ENCODE peak calls at places on chromosome 16, in five cellular contexts. One of them, this sample, is unnamed.

GRCh38 chr16:81415757-81416156 is 28.9 kb upstream of the CMIP start:
- DNase-seq in RPMI7951: no peak
- DNase-seq in stimulated activated CD8-positive, alpha-beta memory T cell treated with anti-CD3 and anti-CD28 coated beads, Interleukin-15, amount 100 ng/mL, for 48 hours: no peak
- DNase-seq in stimulated activated CD4-positive, alpha-beta T cell treated with anti-CD3 and anti-CD28 coated beads, Interleukin-2, amount 100 ng/mL, for 48 hours: no peak
- DNase-seq in NCI-H460: no peak
- DNase-seq in this sample: no peak

GRCh38 chr16:71230122-71230845 is at the start of gene HYDIN:
- DNase-seq in RPMI7951: peak; percentile 58
- DNase-seq in stimulated activated CD8-positive, alpha-beta memory T cell treated with anti-CD3 and anti-CD28 coated beads, Interleukin-15, amount 100 ng/mL, for 48 hours: peak; percentile 2
- DNase-seq in stimulated activated CD4-positive, alpha-beta T cell treated with anti-CD3 and anti-CD28 coated beads, Interleukin-2, amount 100 ng/mL, for 48 hours: no peak
- DNase-seq in NCI-H460: peak; percentile 30
- DNase-seq in this sample: peak; percentile 57

GRCh38 chr16:86761117-86761971 is 183.0 kb downstream of the FOXL1 start:
- DNase-seq in RPMI7951: peak; percentile 92
- DNase-seq in stimulated activated CD8-positive, alpha-beta memory T cell treated with anti-CD3 and anti-CD28 coated beads, Interleukin-15, amount 100 ng/mL, for 48 hours: peak; percentile 8
- DNase-seq in stimulated activated CD4-positive, alpha-beta T cell treated with anti-CD3 and anti-CD28 coated beads, Interleukin-2, amount 100 ng/mL, for 48 hours: peak; percentile 56
- DNase-seq in NCI-H460: peak; percentile 64
- DNase-seq in this sample: peak; percentile 41

GRCh38 chr16:760498-761343 is at the start of gene MSLN:
- DNase-seq in RPMI7951: no peak
- DNase-seq in stimulated activated CD8-positive, alpha-beta memory T cell treated with anti-CD3 and anti-CD28 coated beads, Interleukin-15, amount 100 ng/mL, for 48 hours: no peak
- DNase-seq in stimulated activated CD4-positive, alpha-beta T cell treated with anti-CD3 and anti-CD28 coated beads, Interleukin-2, amount 100 ng/mL, for 48 hours: no peak
- DNase-seq in NCI-H460: no peak
- DNase-seq in this sample: peak; percentile 70

GRCh38 chr16:68732068-68732680 is 4.9 kb upstream of the CDH1 start:
- DNase-seq in RPMI7951: peak; percentile 54
- DNase-seq in stimulated activated CD8-positive, alpha-beta memory T cell treated with anti-CD3 and anti-CD28 coated beads, Interleukin-15, amount 100 ng/mL, for 48 hours: no peak
- DNase-seq in stimulated activated CD4-positive, alpha-beta T cell treated with anti-CD3 and anti-CD28 coated beads, Interleukin-2, amount 100 ng/mL, for 48 hours: no peak
- DNase-seq in NCI-H460: no peak
- DNase-seq in this sample: peak; percentile 78

GRCh38 chr16:58451945-58452401 is 48.0 kb upstream of the NDRG4 start:
- DNase-seq in RPMI7951: peak; percentile 58
- DNase-seq in stimulated activated CD8-positive, alpha-beta memory T cell treated with anti-CD3 and anti-CD28 coated beads, Interleukin-15, amount 100 ng/mL, for 48 hours: no peak
- DNase-seq in stimulated activated CD4-positive, alpha-beta T cell treated with anti-CD3 and anti-CD28 coated beads, Interleukin-2, amount 100 ng/mL, for 48 hours: no peak
- DNase-seq in NCI-H460: no peak
- DNase-seq in this sample: peak; percentile 82

GRCh38 chr16:84367297-84367680 is 1.0 kb upstream of the ATP2C2 start:
- DNase-seq in RPMI7951: no peak
- DNase-seq in stimulated activated CD8-positive, alpha-beta memory T cell treated with anti-CD3 and anti-CD28 coated beads, Interleukin-15, amount 100 ng/mL, for 48 hours: no peak
- DNase-seq in stimulated activated CD4-positive, alpha-beta T cell treated with anti-CD3 and anti-CD28 coated beads, Interleukin-2, amount 100 ng/mL, for 48 hours: no peak
- DNase-seq in NCI-H460: no peak
- DNase-seq in this sample: no peak

GRCh38 chr16:66894948-66895696 is 14.8 kb downstream of the PDP2 start:
- DNase-seq in RPMI7951: peak; percentile 75
- DNase-seq in stimulated activated CD8-positive, alpha-beta memory T cell treated with anti-CD3 and anti-CD28 coated beads, Interleukin-15, amount 100 ng/mL, for 48 hours: peak; percentile 40
- DNase-seq in stimulated activated CD4-positive, alpha-beta T cell treated with anti-CD3 and anti-CD28 coated beads, Interleukin-2, amount 100 ng/mL, for 48 hours: peak; percentile 50
- DNase-seq in NCI-H460: peak; percentile 85
- DNase-seq in this sample: peak; percentile 82

GRCh38 chr16:56227936-56228335 is 36.6 kb downstream of the GNAO1 start:
- DNase-seq in RPMI7951: no peak
- DNase-seq in stimulated activated CD8-positive, alpha-beta memory T cell treated with anti-CD3 and anti-CD28 coated beads, Interleukin-15, amount 100 ng/mL, for 48 hours: no peak
- DNase-seq in stimulated activated CD4-positive, alpha-beta T cell treated with anti-CD3 and anti-CD28 coated beads, Interleukin-2, amount 100 ng/mL, for 48 hours: no peak
- DNase-seq in NCI-H460: no peak
- DNase-seq in this sample: no peak

GRCh38 chr16:85465328-85466307 is 147.5 kb upstream of the GSE1 start:
- DNase-seq in RPMI7951: peak; percentile 19
- DNase-seq in stimulated activated CD8-positive, alpha-beta memory T cell treated with anti-CD3 and anti-CD28 coated beads, Interleukin-15, amount 100 ng/mL, for 48 hours: no peak
- DNase-seq in stimulated activated CD4-positive, alpha-beta T cell treated with anti-CD3 and anti-CD28 coated beads, Interleukin-2, amount 100 ng/mL, for 48 hours: no peak
- DNase-seq in NCI-H460: no peak
- DNase-seq in this sample: peak; percentile 34

GRCh38 chr16:75130150-75130771 is 13.7 kb upstream of the LDHD start:
- DNase-seq in RPMI7951: peak; percentile 19
- DNase-seq in stimulated activated CD8-positive, alpha-beta memory T cell treated with anti-CD3 and anti-CD28 coated beads, Interleukin-15, amount 100 ng/mL, for 48 hours: no peak
- DNase-seq in stimulated activated CD4-positive, alpha-beta T cell treated with anti-CD3 and anti-CD28 coated beads, Interleukin-2, amount 100 ng/mL, for 48 hours: no peak
- DNase-seq in NCI-H460: no peak
- DNase-seq in this sample: peak; percentile 25

GRCh38 chr16:11347831-11348230 is 2.6 kb downstream of the RMI2 start:
- DNase-seq in RPMI7951: no peak
- DNase-seq in stimulated activated CD8-positive, alpha-beta memory T cell treated with anti-CD3 and anti-CD28 coated beads, Interleukin-15, amount 100 ng/mL, for 48 hours: no peak
- DNase-seq in stimulated activated CD4-positive, alpha-beta T cell treated with anti-CD3 and anti-CD28 coated beads, Interleukin-2, amount 100 ng/mL, for 48 hours: no peak
- DNase-seq in NCI-H460: no peak
- DNase-seq in this sample: no peak

GRCh38 chr16:56281256-56281805 is 90.0 kb downstream of the GNAO1 start:
- DNase-seq in RPMI7951: no peak
- DNase-seq in stimulated activated CD8-positive, alpha-beta memory T cell treated with anti-CD3 and anti-CD28 coated beads, Interleukin-15, amount 100 ng/mL, for 48 hours: no peak
- DNase-seq in stimulated activated CD4-positive, alpha-beta T cell treated with anti-CD3 and anti-CD28 coated beads, Interleukin-2, amount 100 ng/mL, for 48 hours: no peak
- DNase-seq in NCI-H460: no peak
- DNase-seq in this sample: peak; percentile 15

GRCh38 chr16:85360323-85361277 is 248.3 kb upstream of the CIBAR2 start:
- DNase-seq in RPMI7951: no peak
- DNase-seq in stimulated activated CD8-positive, alpha-beta memory T cell treated with anti-CD3 and anti-CD28 coated beads, Interleukin-15, amount 100 ng/mL, for 48 hours: no peak
- DNase-seq in stimulated activated CD4-positive, alpha-beta T cell treated with anti-CD3 and anti-CD28 coated beads, Interleukin-2, amount 100 ng/mL, for 48 hours: no peak
- DNase-seq in NCI-H460: no peak
- DNase-seq in this sample: no peak

GRCh38 chr16:80346160-80346632 is 194.6 kb upstream of the DYNLRB2 start:
- DNase-seq in RPMI7951: no peak
- DNase-seq in stimulated activated CD8-positive, alpha-beta memory T cell treated with anti-CD3 and anti-CD28 coated beads, Interleukin-15, amount 100 ng/mL, for 48 hours: no peak
- DNase-seq in stimulated activated CD4-positive, alpha-beta T cell treated with anti-CD3 and anti-CD28 coated beads, Interleukin-2, amount 100 ng/mL, for 48 hours: no peak
- DNase-seq in NCI-H460: no peak
- DNase-seq in this sample: peak; percentile 20

GRCh38 chr16:66399930-66400329 is 27.2 kb upstream of the BEAN1 start:
- DNase-seq in RPMI7951: no peak
- DNase-seq in stimulated activated CD8-positive, alpha-beta memory T cell treated with anti-CD3 and anti-CD28 coated beads, Interleukin-15, amount 100 ng/mL, for 48 hours: no peak
- DNase-seq in stimulated activated CD4-positive, alpha-beta T cell treated with anti-CD3 and anti-CD28 coated beads, Interleukin-2, amount 100 ng/mL, for 48 hours: no peak
- DNase-seq in NCI-H460: no peak
- DNase-seq in this sample: no peak

GRCh38 chr16:30548392-30549255 is 9.6 kb downstream of the ZNF764 start:
- DNase-seq in RPMI7951: no peak
- DNase-seq in stimulated activated CD8-positive, alpha-beta memory T cell treated with anti-CD3 and anti-CD28 coated beads, Interleukin-15, amount 100 ng/mL, for 48 hours: no peak
- DNase-seq in stimulated activated CD4-positive, alpha-beta T cell treated with anti-CD3 and anti-CD28 coated beads, Interleukin-2, amount 100 ng/mL, for 48 hours: no peak
- DNase-seq in NCI-H460: no peak
- DNase-seq in this sample: no peak

GRCh38 chr16:57113042-57113453 is 20.7 kb downstream of the CPNE2 start:
- DNase-seq in RPMI7951: peak; percentile 91
- DNase-seq in stimulated activated CD8-positive, alpha-beta memory T cell treated with anti-CD3 and anti-CD28 coated beads, Interleukin-15, amount 100 ng/mL, for 48 hours: no peak
- DNase-seq in stimulated activated CD4-positive, alpha-beta T cell treated with anti-CD3 and anti-CD28 coated beads, Interleukin-2, amount 100 ng/mL, for 48 hours: no peak
- DNase-seq in NCI-H460: no peak
- DNase-seq in this sample: peak; percentile 52

GRCh38 chr16:30086291-30087140 is 5.2 kb downstream of the TBX6 start:
- DNase-seq in RPMI7951: no peak
- DNase-seq in stimulated activated CD8-positive, alpha-beta memory T cell treated with anti-CD3 and anti-CD28 coated beads, Interleukin-15, amount 100 ng/mL, for 48 hours: no peak
- DNase-seq in stimulated activated CD4-positive, alpha-beta T cell treated with anti-CD3 and anti-CD28 coated beads, Interleukin-2, amount 100 ng/mL, for 48 hours: no peak
- DNase-seq in NCI-H460: no peak
- DNase-seq in this sample: no peak

GRCh38 chr16:53837421-53837820 is 133.5 kb downstream of the FTO start:
- DNase-seq in RPMI7951: no peak
- DNase-seq in stimulated activated CD8-positive, alpha-beta memory T cell treated with anti-CD3 and anti-CD28 coated beads, Interleukin-15, amount 100 ng/mL, for 48 hours: no peak
- DNase-seq in stimulated activated CD4-positive, alpha-beta T cell treated with anti-CD3 and anti-CD28 coated beads, Interleukin-2, amount 100 ng/mL, for 48 hours: no peak
- DNase-seq in NCI-H460: no peak
- DNase-seq in this sample: no peak

GRCh38 chr16:24906199-24906808 is 60.5 kb downstream of the SLC5A11 start:
- DNase-seq in RPMI7951: peak; percentile 24
- DNase-seq in stimulated activated CD8-positive, alpha-beta memory T cell treated with anti-CD3 and anti-CD28 coated beads, Interleukin-15, amount 100 ng/mL, for 48 hours: no peak
- DNase-seq in stimulated activated CD4-positive, alpha-beta T cell treated with anti-CD3 and anti-CD28 coated beads, Interleukin-2, amount 100 ng/mL, for 48 hours: no peak
- DNase-seq in NCI-H460: peak; percentile 8
- DNase-seq in this sample: peak; percentile 41

GRCh38 chr16:85167589-85168537 is 55.6 kb upstream of the CIBAR2 start:
- DNase-seq in RPMI7951: no peak
- DNase-seq in stimulated activated CD8-positive, alpha-beta memory T cell treated with anti-CD3 and anti-CD28 coated beads, Interleukin-15, amount 100 ng/mL, for 48 hours: no peak
- DNase-seq in stimulated activated CD4-positive, alpha-beta T cell treated with anti-CD3 and anti-CD28 coated beads, Interleukin-2, amount 100 ng/mL, for 48 hours: no peak
- DNase-seq in NCI-H460: no peak
- DNase-seq in this sample: no peak

GRCh38 chr16:56861092-56861610 is 3.9 kb upstream of the SLC12A3 start:
- DNase-seq in RPMI7951: peak; percentile 97
- DNase-seq in stimulated activated CD8-positive, alpha-beta memory T cell treated with anti-CD3 and anti-CD28 coated beads, Interleukin-15, amount 100 ng/mL, for 48 hours: no peak
- DNase-seq in stimulated activated CD4-positive, alpha-beta T cell treated with anti-CD3 and anti-CD28 coated beads, Interleukin-2, amount 100 ng/mL, for 48 hours: no peak
- DNase-seq in NCI-H460: no peak
- DNase-seq in this sample: peak; percentile 92

GRCh38 chr16:23691483-23692189 is 12.9 kb downstream of the PLK1 start:
- DNase-seq in RPMI7951: peak; percentile 44
- DNase-seq in stimulated activated CD8-positive, alpha-beta memory T cell treated with anti-CD3 and anti-CD28 coated beads, Interleukin-15, amount 100 ng/mL, for 48 hours: no peak
- DNase-seq in stimulated activated CD4-positive, alpha-beta T cell treated with anti-CD3 and anti-CD28 coated beads, Interleukin-2, amount 100 ng/mL, for 48 hours: no peak
- DNase-seq in NCI-H460: no peak
- DNase-seq in this sample: peak; percentile 75

GRCh38 chr16:75025766-75026165 is 26.9 kb downstream of the ZNRF1 start:
- DNase-seq in RPMI7951: peak; percentile 22
- DNase-seq in stimulated activated CD8-positive, alpha-beta memory T cell treated with anti-CD3 and anti-CD28 coated beads, Interleukin-15, amount 100 ng/mL, for 48 hours: no peak
- DNase-seq in stimulated activated CD4-positive, alpha-beta T cell treated with anti-CD3 and anti-CD28 coated beads, Interleukin-2, amount 100 ng/mL, for 48 hours: no peak
- DNase-seq in NCI-H460: no peak
- DNase-seq in this sample: peak; percentile 48

GRCh38 chr16:85605912-85606841 is 6.9 kb upstream of the GSE1 start:
- DNase-seq in RPMI7951: no peak
- DNase-seq in stimulated activated CD8-positive, alpha-beta memory T cell treated with anti-CD3 and anti-CD28 coated beads, Interleukin-15, amount 100 ng/mL, for 48 hours: no peak
- DNase-seq in stimulated activated CD4-positive, alpha-beta T cell treated with anti-CD3 and anti-CD28 coated beads, Interleukin-2, amount 100 ng/mL, for 48 hours: no peak
- DNase-seq in NCI-H460: no peak
- DNase-seq in this sample: no peak

GRCh38 chr16:20023190-20023589 is 50.5 kb downstream of the GPR139 start:
- DNase-seq in RPMI7951: peak; percentile 24
- DNase-seq in stimulated activated CD8-positive, alpha-beta memory T cell treated with anti-CD3 and anti-CD28 coated beads, Interleukin-15, amount 100 ng/mL, for 48 hours: no peak
- DNase-seq in stimulated activated CD4-positive, alpha-beta T cell treated with anti-CD3 and anti-CD28 coated beads, Interleukin-2, amount 100 ng/mL, for 48 hours: no peak
- DNase-seq in NCI-H460: peak; percentile 30
- DNase-seq in this sample: peak; percentile 9

GRCh38 chr16:86231321-86231995 is 278.9 kb upstream of the FOXF1 start:
- DNase-seq in RPMI7951: no peak
- DNase-seq in stimulated activated CD8-positive, alpha-beta memory T cell treated with anti-CD3 and anti-CD28 coated beads, Interleukin-15, amount 100 ng/mL, for 48 hours: no peak
- DNase-seq in stimulated activated CD4-positive, alpha-beta T cell treated with anti-CD3 and anti-CD28 coated beads, Interleukin-2, amount 100 ng/mL, for 48 hours: no peak
- DNase-seq in NCI-H460: no peak
- DNase-seq in this sample: no peak

GRCh38 chr16:15572329-15573001 is 70.5 kb downstream of the MARF1 start:
- DNase-seq in RPMI7951: peak; percentile 20
- DNase-seq in stimulated activated CD8-positive, alpha-beta memory T cell treated with anti-CD3 and anti-CD28 coated beads, Interleukin-15, amount 100 ng/mL, for 48 hours: no peak
- DNase-seq in stimulated activated CD4-positive, alpha-beta T cell treated with anti-CD3 and anti-CD28 coated beads, Interleukin-2, amount 100 ng/mL, for 48 hours: no peak
- DNase-seq in NCI-H460: no peak
- DNase-seq in this sample: no peak

GRCh38 chr16:84985079-84986065 is 26.0 kb downstream of the ZDHHC7 start:
- DNase-seq in RPMI7951: peak; percentile 85
- DNase-seq in stimulated activated CD8-positive, alpha-beta memory T cell treated with anti-CD3 and anti-CD28 coated beads, Interleukin-15, amount 100 ng/mL, for 48 hours: no peak
- DNase-seq in stimulated activated CD4-positive, alpha-beta T cell treated with anti-CD3 and anti-CD28 coated beads, Interleukin-2, amount 100 ng/mL, for 48 hours: no peak
- DNase-seq in NCI-H460: no peak
- DNase-seq in this sample: peak; percentile 93

GRCh38 chr16:67942200-67942509 is 1.8 kb downstream of the LCAT start:
- DNase-seq in RPMI7951: peak; percentile 31
- DNase-seq in stimulated activated CD8-positive, alpha-beta memory T cell treated with anti-CD3 and anti-CD28 coated beads, Interleukin-15, amount 100 ng/mL, for 48 hours: peak; percentile 15
- DNase-seq in stimulated activated CD4-positive, alpha-beta T cell treated with anti-CD3 and anti-CD28 coated beads, Interleukin-2, amount 100 ng/mL, for 48 hours: peak; percentile 30
- DNase-seq in NCI-H460: peak; percentile 50
- DNase-seq in this sample: peak; percentile 51

GRCh38 chr16:56620311-56620897 is 5.2 kb upstream of the MT1E start:
- DNase-seq in RPMI7951: no peak
- DNase-seq in stimulated activated CD8-positive, alpha-beta memory T cell treated with anti-CD3 and anti-CD28 coated beads, Interleukin-15, amount 100 ng/mL, for 48 hours: no peak
- DNase-seq in stimulated activated CD4-positive, alpha-beta T cell treated with anti-CD3 and anti-CD28 coated beads, Interleukin-2, amount 100 ng/mL, for 48 hours: no peak
- DNase-seq in NCI-H460: no peak
- DNase-seq in this sample: no peak

GRCh38 chr16:80803341-80804060 is 897 bp downstream of the CDYL2 start:
- DNase-seq in RPMI7951: no peak
- DNase-seq in stimulated activated CD8-positive, alpha-beta memory T cell treated with anti-CD3 and anti-CD28 coated beads, Interleukin-15, amount 100 ng/mL, for 48 hours: peak; percentile 17
- DNase-seq in stimulated activated CD4-positive, alpha-beta T cell treated with anti-CD3 and anti-CD28 coated beads, Interleukin-2, amount 100 ng/mL, for 48 hours: no peak
- DNase-seq in NCI-H460: no peak
- DNase-seq in this sample: peak; percentile 30

GRCh38 chr16:66130296-66130910 is 236.1 kb upstream of the CDH5 start:
- DNase-seq in RPMI7951: peak; percentile 83
- DNase-seq in stimulated activated CD8-positive, alpha-beta memory T cell treated with anti-CD3 and anti-CD28 coated beads, Interleukin-15, amount 100 ng/mL, for 48 hours: no peak
- DNase-seq in stimulated activated CD4-positive, alpha-beta T cell treated with anti-CD3 and anti-CD28 coated beads, Interleukin-2, amount 100 ng/mL, for 48 hours: no peak
- DNase-seq in NCI-H460: no peak
- DNase-seq in this sample: peak; percentile 87